ENCODE peak calls at places on chromosomes 12 and 14, in six cellular contexts. Y is GM13977, K is GF-D8, C is lung, R is RKO, X is Daoy. N is an unnamed sample.

GRCh38 chr14:21095430-21096205 is 2.8 kb downstream of the ZNF219 start:
- DNase-seq in K (no peak), C (no peak), Y (peak), X (peak), R (peak), N (no peak)

GRCh38 chr12:103880299-103881142 is 39.5 kb upstream of the NT5DC3 start:
- DNase-seq in Y (peak), K (no peak), R (no peak), C (no peak), X (peak), N (no peak)

GRCh38 chr14:69471916-69472315 is 12.6 kb upstream of the PLEKHD1 start:
- DNase-seq in K (no peak), C (no peak), Y (no peak), X (peak), R (no peak), N (no peak)

GRCh38 chr12:54565658-54566552 is 16.5 kb downstream of the PDE1B start:
- DNase-seq in X (peak), R (no peak), Y (no peak), K (no peak), C (no peak), N (no peak)

GRCh38 chr12:79782197-79782890 is 91.6 kb upstream of the PAWR start:
- DNase-seq in K (no peak), Y (no peak), X (no peak), C (no peak), R (no peak), N (peak)

GRCh38 chr14:59918824-59919581 is 941 bp upstream of the LRRC9 start:
- DNase-seq in K (no peak), Y (peak), C (no peak), R (peak), X (peak), N (no peak)

GRCh38 chr12:68815232-68815927 is 7.4 kb downstream of the MDM2 start:
- DNase-seq in X (no peak), Y (no peak), R (no peak), C (no peak), K (no peak), N (no peak)

GRCh38 chr12:63944586-63945228 is 100.2 kb downstream of the SRGAP1 start:
- DNase-seq in K (no peak), C (no peak), Y (no peak), R (no peak), X (peak), N (peak)

GRCh38 chr12:34403706-34404376 is 381.5 kb downstream of the ALG10 start:
- DNase-seq in R (no peak), K (no peak), C (peak), Y (peak), X (no peak), N (no peak)

GRCh38 chr12:127230843-127231260 is 1036.1 kb upstream of the TMEM132C start:
- DNase-seq in K (no peak), C (no peak), R (peak), X (peak), Y (no peak), N (peak)

GRCh38 chr12:2284321-2284813 is 231.6 kb downstream of the CACNA1C start:
- DNase-seq in R (no peak), Y (no peak), X (no peak), K (peak), C (no peak), N (no peak)

GRCh38 chr14:65297744-65298143 is 114.8 kb upstream of the FUT8 start:
- DNase-seq in R (no peak), Y (no peak), X (no peak), C (no peak), K (no peak), N (no peak)

N was measured in HT1080.